ENCODE peak calls at places on chromosomes 4 and X, in ten cellular contexts. D is CD14-positive monocyte; V is IMR-90; Z is LNCaP clone FGC; M is Peyer's patch; L is mesothelial cell of epicardium; O is CD4-positive, alpha-beta T cell; I is glutamatergic neuron; S is A673; E is vagina. B is an unnamed sample.

GRCh38 chr4:7361256-7361655 is 73.5 kb downstream of the PSAPL1 start:
- DNase-seq in D (no peak), V (no peak), Z (no peak), M (no peak), L (no peak), O (no peak), I (no peak), S (no peak), E (no peak), B (no peak)

GRCh38 chr4:151198748-151199147 is 78.2 kb upstream of the PRSS48 start:
- DNase-seq in D (no peak), V (peak; percentile 54), Z (no peak), M (no peak), L (no peak), O (no peak), I (no peak), S (no peak), E (no peak), B (no peak)

GRCh38 chr4:129218897-129219296 is 122.9 kb downstream of the C4orf33 start:
- DNase-seq in D (no peak), V (peak; percentile 1), Z (no peak), M (no peak), L (no peak), O (no peak), I (no peak), S (no peak), E (no peak), B (no peak)

GRCh38 chr4:153211986-153212720 is 7.9 kb downstream of the TRIM2 start:
- DNase-seq in D (no peak), V (peak; percentile 77), Z (no peak), M (no peak), L (no peak), O (no peak), I (no peak), S (no peak), E (no peak), B (no peak)

GRCh38 chr4:76782837-76783236 is 115.1 kb downstream of the SOWAHB start:
- DNase-seq in D (no peak), V (peak; percentile 85), Z (no peak), M (no peak), L (no peak), O (no peak), I (no peak), S (no peak), E (no peak), B (no peak)

GRCh38 chr4:158182736-158183135 is 9.9 kb upstream of the GASK1B start:
- DNase-seq in D (no peak), V (no peak), Z (no peak), M (no peak), L (no peak), O (no peak), I (no peak), S (no peak), E (no peak), B (no peak)

GRCh38 chr4:23788460-23788859 is 101.4 kb downstream of the PPARGC1A start:
- DNase-seq in D (no peak), V (peak; percentile 26), Z (no peak), M (peak; percentile 84), L (no peak), O (no peak), I (no peak), S (no peak), E (no peak), B (no peak)

GRCh38 chrX:73289039-73289438 is 74.4 kb upstream of the NAP1L2 start:
- DNase-seq in D (no peak), V (no peak), Z (no peak), M (no peak), L (no peak), O (no peak), I (no peak), S (no peak), E (no peak), B (no peak)

GRCh38 chr4:41709844-41710481 is 38.6 kb downstream of the PHOX2B start:
- DNase-seq in D (no peak), V (peak; percentile 97), Z (no peak), M (no peak), L (no peak), O (no peak), I (no peak), S (peak; percentile 5), E (no peak), B (no peak)

GRCh38 chr4:23728393-23728792 is 161.5 kb downstream of the PPARGC1A start:
- DNase-seq in D (no peak), V (peak; percentile 89), Z (no peak), M (no peak), L (no peak), O (no peak), I (no peak), S (no peak), E (no peak), B (no peak)

GRCh38 chrX:102516314-102516936 is at the start of gene TMSB15A:
- DNase-seq in D (no peak), V (peak; percentile 28), Z (no peak), M (peak; percentile 72), L (peak; percentile 58), O (peak; percentile 20), I (peak; percentile 84), S (peak; percentile 80), E (no peak), B (peak; percentile 23)

DNA sequence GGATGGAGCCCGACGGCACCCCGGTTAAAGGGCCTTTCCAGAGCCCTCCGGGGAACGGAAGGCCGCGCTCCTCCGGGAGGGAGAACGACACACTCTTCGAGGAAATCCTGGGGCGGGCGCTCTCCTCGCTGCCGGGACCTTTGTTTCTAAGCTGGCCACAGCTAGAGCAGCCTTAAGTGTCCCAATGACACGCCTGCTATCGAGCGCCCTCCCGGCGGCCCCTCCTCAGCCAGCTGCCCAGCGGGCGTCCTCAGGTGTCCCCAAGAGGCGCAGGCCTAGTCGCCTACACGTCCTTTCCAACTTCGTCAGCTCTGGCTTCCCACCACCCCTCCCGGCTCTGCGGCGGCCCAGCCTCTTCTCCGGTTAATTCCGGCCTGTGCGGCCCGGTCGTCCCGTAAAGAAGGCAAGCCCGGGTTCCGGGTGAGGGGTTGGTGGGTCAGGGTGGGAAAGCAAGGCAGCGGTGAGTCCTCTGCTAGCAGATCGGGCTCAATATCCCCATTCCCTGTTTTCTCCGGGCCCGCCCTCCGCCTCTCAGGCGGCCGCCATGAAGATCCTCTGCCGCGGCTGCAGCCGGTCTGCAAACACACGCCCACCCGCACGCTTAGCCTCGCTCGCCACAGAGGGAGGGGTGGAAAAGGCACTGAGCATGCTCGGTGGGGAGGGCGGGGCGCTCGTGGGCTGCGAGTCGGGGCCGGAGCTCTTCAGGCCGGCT is 449 bp upstream of the RAP1GDS1 start:
- DNase-seq in D (peak; percentile 81), V (peak; percentile 96), Z (peak; percentile 73), M (peak; percentile 98), L (peak; percentile 94), O (no peak), I (peak; percentile 97), S (peak; percentile 98), E (no peak), B (peak; percentile 78)
- TF ChIP-seq CTCF in D (no peak), V (no peak), Z (no peak), M (peak; percentile 8), L (no peak), O (no peak), I (no peak), S (no peak), E (no peak), B (no peak)

GRCh38 chrX:131264665-131265064 is 24.4 kb downstream of the IGSF1 start:
- DNase-seq in D (no peak), V (no peak), Z (no peak), M (no peak), L (no peak), O (no peak), I (no peak), S (no peak), E (no peak), B (no peak)

GRCh38 chrX:131262200-131262599 is 26.9 kb downstream of the IGSF1 start:
- DNase-seq in D (no peak), V (no peak), Z (no peak), M (no peak), L (no peak), O (no peak), I (no peak), S (no peak), E (no peak), B (no peak)

GRCh38 chrX:131264053-131264452 is 25.1 kb downstream of the IGSF1 start:
- DNase-seq in D (no peak), V (no peak), Z (no peak), M (no peak), L (no peak), O (no peak), I (no peak), S (no peak), E (no peak), B (no peak)

GRCh38 chrX:131262738-131263679 is 26.1 kb downstream of the IGSF1 start:
- DNase-seq in D (no peak), V (no peak), Z (peak; percentile 13), M (no peak), L (no peak), O (no peak), I (peak; percentile 36), S (peak; percentile 20), E (no peak), B (no peak)
- TF ChIP-seq CTCF in D (no peak), V (no peak), Z (peak; percentile 58), M (no peak), L (no peak), O (no peak), I (no peak), S (peak; percentile 52), E (no peak), B (no peak)

GRCh38 chr4:186299291-186299690 is 33.3 kb downstream of the F11 start:
- DNase-seq in D (no peak), V (no peak), Z (no peak), M (no peak), L (no peak), O (no peak), I (no peak), S (no peak), E (no peak), B (no peak)

GRCh38 chr4:186298034-186298647 is 32.2 kb downstream of the F11 start:
- DNase-seq in D (no peak), V (no peak), Z (no peak), M (no peak), L (no peak), O (no peak), I (peak; percentile 39), S (no peak), E (no peak), B (no peak)

GRCh38 chr4:186296481-186296880 is 30.5 kb downstream of the F11 start:
- DNase-seq in D (no peak), V (no peak), Z (no peak), M (no peak), L (no peak), O (no peak), I (no peak), S (no peak), E (no peak), B (no peak)

GRCh38 chr4:186294160-186294559 is 28.2 kb downstream of the F11 start:
- DNase-seq in D (no peak), V (no peak), Z (no peak), M (no peak), L (no peak), O (no peak), I (no peak), S (no peak), E (no peak), B (no peak)

GRCh38 chr4:186297013-186297645 is 31.1 kb downstream of the F11 start:
- DNase-seq in D (no peak), V (peak; percentile 70), Z (peak; percentile 49), M (no peak), L (no peak), O (no peak), I (no peak), S (peak; percentile 79), E (no peak), B (no peak)
- TF ChIP-seq CTCF in D (peak; percentile 42), V (peak; percentile 74), Z (peak; percentile 53), M (peak; percentile 78), L (peak; percentile 74), O (peak; percentile 55), I (peak; percentile 80), S (peak; percentile 74), E (peak; percentile 47), B (peak; percentile 35)

GRCh38 chr4:37936889-37937498 is 23.2 kb upstream of the PTTG2 start:
- DNase-seq in D (no peak), V (no peak), Z (peak; percentile 27), M (no peak), L (no peak), O (no peak), I (no peak), S (no peak), E (no peak), B (no peak)
- TF ChIP-seq CTCF in D (no peak), V (no peak), Z (no peak), M (no peak), L (no peak), O (no peak), I (no peak), S (no peak), E (no peak), B (no peak)